ENCODE peak calls at places on chromosome 15, in eight cellular contexts. M is pancreas, K is EH, Q is T follicular helper cell, S is fibroblast of lung, L is left colon, O is pons, C is frontal cortex. Z is an unnamed sample.

GRCh38 chr15:31303434-31304073 is 23.1 kb upstream of the KLF13 start:
- DNase-seq in M (no peak), K (no peak), Q (no peak), S (no peak), L (no peak), O (no peak), C (no peak), Z (no peak)

GRCh38 chr15:80934761-80935221 is 54.8 kb downstream of the MESD start:
- DNase-seq in M (no peak), K (peak; percentile 80), Q (no peak), S (peak; percentile 49), L (no peak), O (no peak), C (no peak), Z (peak; percentile 31)

GRCh38 chr15:70179309-70179892 is 81.7 kb upstream of the TLE3 start:
- DNase-seq in M (no peak), K (no peak), Q (no peak), S (no peak), L (no peak), O (no peak), C (no peak), Z (no peak)

GRCh38 chr15:77546050-77546501 is 86.6 kb downstream of the LINGO1 start:
- DNase-seq in M (peak; percentile 43), K (peak; percentile 89), Q (no peak), S (peak; percentile 85), L (no peak), O (no peak), C (no peak), Z (no peak)

GRCh38 chr15:80615783-80616391 is 79.2 kb upstream of the ABHD17C start:
- DNase-seq in M (no peak), K (peak; percentile 82), Q (no peak), S (peak; percentile 81), L (peak; percentile 79), O (no peak), C (no peak), Z (peak; percentile 4)

GRCh38 chr15:40265875-40266274 is 17.0 kb downstream of the ANKRD63 start:
- DNase-seq in M (no peak), K (no peak), Q (no peak), S (no peak), L (no peak), O (no peak), C (no peak), Z (no peak)

GRCh38 chr15:65057549-65057940 is 10.2 kb downstream of the RASL12 start:
- DNase-seq in M (no peak), K (no peak), Q (no peak), S (no peak), L (no peak), O (no peak), C (no peak), Z (no peak)

GRCh38 chr15:39075311-39075710 is 505.6 kb upstream of the THBS1 start:
- DNase-seq in M (no peak), K (peak; percentile 81), Q (no peak), S (no peak), L (no peak), O (no peak), C (no peak), Z (peak; percentile 25)

GRCh38 chr15:95302206-95302605 is 1028.3 kb upstream of the NR2F2 start:
- DNase-seq in M (no peak), K (peak; percentile 30), Q (no peak), S (no peak), L (no peak), O (no peak), C (no peak), Z (no peak)

GRCh38 chr15:93235926-93236781 is 147.1 kb upstream of the RGMA start:
- DNase-seq in M (no peak), K (no peak), Q (no peak), S (no peak), L (peak; percentile 42), O (peak; percentile 64), C (no peak), Z (no peak)

GRCh38 chr15:53978248-53978906 is at the start of gene UNC13C:
- DNase-seq in M (peak; percentile 70), K (no peak), Q (no peak), S (peak; percentile 22), L (peak; percentile 21), O (no peak), C (no peak), Z (no peak)

Z was measured in skeletal muscle cell.